ENCODE peak calls at places on chromosomes 13 and 19, in six cellular contexts. J, V, C, O, N and D are unnamed samples. For H3K4me1, the result is how much of the 10 kb centered on the place peaks cover.

GRCh38 chr19:54439174-54439851 is 9.7 kb upstream of the LENG8 start:
- DNase-seq in V (peak), N (peak), J (peak), C (no peak), O (peak), D (peak)

GRCh38 chr13:113052206-113052605 is 53.4 kb upstream of the F7 start:
- DNase-seq in C (peak), J (no peak), N (no peak), V (no peak), O (no peak), D (no peak)

GRCh38 chr19:38993271-38993670 is 17.7 kb upstream of the FBXO17 start:
- DNase-seq in O (no peak), N (no peak), J (no peak), V (no peak), C (no peak), D (no peak)

GRCh38 chr13:77338961-77339401 is 12.1 kb upstream of the MYCBP2 start:
- DNase-seq in N (no peak), J (no peak), O (no peak), C (no peak), V (no peak), D (peak)

GRCh38 chr19:18922228-18922985 is 2.9 kb downstream of the DDX49 start:
- DNase-seq in N (no peak), V (no peak), J (no peak), O (no peak), C (no peak), D (no peak)

GRCh38 chr13:65314008-65314407 is 1916.1 kb downstream of the PCDH9 start:
- DNase-seq in J (no peak), V (no peak), C (no peak), O (no peak), N (no peak), D (no peak)

GRCh38 chr13:30739646-30740642 is 4.6 kb downstream of the ALOX5AP start:
- DNase-seq in N (peak), J (peak), V (no peak), O (no peak), C (no peak), D (peak)

GRCh38 chr19:56964526-56964925 is 124.0 kb upstream of the PEG3 start:
- DNase-seq in O (no peak), N (no peak), C (no peak), V (no peak), J (no peak), D (no peak)

GRCh38 chr19:23554548-23554947 is 132.5 kb downstream of the ZNF675 start:
- DNase-seq in O (no peak), J (no peak), N (no peak), V (no peak), C (no peak), D (no peak)

GRCh38 chr19:41426952-41427646 is at the start of gene B3GNT8:
- DNase-seq in C (peak), V (peak), O (peak), J (peak), N (peak), D (no peak)

GRCh38 chr19:2149980-2150793 is 1.2 kb downstream of the AP3D1 start:
- DNase-seq in V (peak), C (no peak), O (peak), N (no peak), J (no peak), D (no peak)

GRCh38 chr13:44013666-44014291 is 134.1 kb downstream of the LACC1 start:
- DNase-seq in C (no peak), O (no peak), N (no peak), V (no peak), J (no peak), D (no peak)

GRCh38 chr19:55452381-55453325 is 8.8 kb downstream of the ISOC2 start:
- DNase-seq in J (peak), C (peak), O (peak), V (no peak), N (peak), D (peak)

GRCh38 chr19:35079826-35080225 is 35.8 kb upstream of the FXYD3 start:
- DNase-seq in V (no peak), J (no peak), N (no peak), O (no peak), C (no peak), D (no peak)

GRCh38 chr13:35889560-35889959 is 241.6 kb downstream of the DCLK1 start:
- DNase-seq in C (no peak), O (no peak), V (no peak), N (no peak), J (no peak), D (no peak)

GRCh38 chr13:98686281-98686680 is 66.2 kb downstream of the SLC15A1 start:
- DNase-seq in N (no peak), J (no peak), V (no peak), O (no peak), C (no peak), D (no peak)

GRCh38 chr19:33621065-33621785 is 528 bp upstream of the CHST8 start:
- DNase-seq in V (no peak), O (no peak), N (peak), J (no peak), C (no peak), D (no peak)

GRCh38 chr19:31070676-31071075 is 278.6 kb downstream of the TSHZ3 start:
- DNase-seq in N (no peak), O (no peak), J (no peak), V (no peak), C (no peak), D (no peak)

GRCh38 chr13:90675129-90675528 is 672.4 kb upstream of the MIR17HG start:
- DNase-seq in V (no peak), J (no peak), O (no peak), C (no peak), N (no peak), D (no peak)

GRCh38 chr13:36332986-36333385 is 13.2 kb downstream of the SPART start:
- DNase-seq in N (no peak), O (no peak), C (no peak), J (no peak), V (no peak), D (no peak)

GRCh38 chr13:77235456-77236022 is 91.4 kb downstream of the MYCBP2 start:
- DNase-seq in V (no peak), J (no peak), O (no peak), N (no peak), C (no peak), D (no peak)

GRCh38 chr13:20425819-20426219 is 99.8 kb downstream of the CRYL1 start:
- DNase-seq in J (no peak), O (no peak), V (no peak), C (no peak), N (no peak), D (no peak)

GRCh38 chr13:29359181-29359580 is 236.3 kb downstream of the SLC7A1 start:
- DNase-seq in N (no peak), C (no peak), V (no peak), J (no peak), O (no peak), D (no peak)

GRCh38 chr13:51417716-51418115 is 35.1 kb downstream of the INTS6 start:
- DNase-seq in J (no peak), N (no peak), C (no peak), V (no peak), O (no peak), D (no peak)
- H3K4me1 ChIP-seq in J (under half), N (under half), C (under half), V (under half), O (under half), D (half or more)

GRCh38 chr13:110402301-110403069 is 95.4 kb downstream of the COL4A2 start:
- DNase-seq in C (no peak), V (peak), J (no peak), N (no peak), O (no peak), D (no peak)
- H3K4me1 ChIP-seq in C (half or more), V (under half), J (under half), N (under half), O (under half), D (under half)

GRCh38 chr19:17333611-17334413 is 843 bp downstream of the ANO8 start:
- DNase-seq in N (peak), V (no peak), C (no peak), O (peak), J (peak), D (peak)
- H3K4me1 ChIP-seq in N (under half), V (under half), C (under half), O (under half), J (under half), D (under half)

GRCh38 chr19:12943437-12944044 is 2.1 kb upstream of the RAD23A start:
- DNase-seq in O (no peak), V (no peak), C (no peak), J (no peak), N (no peak), D (no peak)
- H3K4me1 ChIP-seq in O (half or more), V (under half), C (under half), J (under half), N (under half), D (half or more)

GRCh38 chr19:47582320-47582909 is 9.5 kb upstream of the ZNF541 start:
- DNase-seq in C (no peak), V (no peak), J (no peak), O (no peak), N (no peak), D (no peak)
- H3K4me1 ChIP-seq in C (under half), V (under half), J (under half), O (under half), N (under half), D (under half)

DNA sequence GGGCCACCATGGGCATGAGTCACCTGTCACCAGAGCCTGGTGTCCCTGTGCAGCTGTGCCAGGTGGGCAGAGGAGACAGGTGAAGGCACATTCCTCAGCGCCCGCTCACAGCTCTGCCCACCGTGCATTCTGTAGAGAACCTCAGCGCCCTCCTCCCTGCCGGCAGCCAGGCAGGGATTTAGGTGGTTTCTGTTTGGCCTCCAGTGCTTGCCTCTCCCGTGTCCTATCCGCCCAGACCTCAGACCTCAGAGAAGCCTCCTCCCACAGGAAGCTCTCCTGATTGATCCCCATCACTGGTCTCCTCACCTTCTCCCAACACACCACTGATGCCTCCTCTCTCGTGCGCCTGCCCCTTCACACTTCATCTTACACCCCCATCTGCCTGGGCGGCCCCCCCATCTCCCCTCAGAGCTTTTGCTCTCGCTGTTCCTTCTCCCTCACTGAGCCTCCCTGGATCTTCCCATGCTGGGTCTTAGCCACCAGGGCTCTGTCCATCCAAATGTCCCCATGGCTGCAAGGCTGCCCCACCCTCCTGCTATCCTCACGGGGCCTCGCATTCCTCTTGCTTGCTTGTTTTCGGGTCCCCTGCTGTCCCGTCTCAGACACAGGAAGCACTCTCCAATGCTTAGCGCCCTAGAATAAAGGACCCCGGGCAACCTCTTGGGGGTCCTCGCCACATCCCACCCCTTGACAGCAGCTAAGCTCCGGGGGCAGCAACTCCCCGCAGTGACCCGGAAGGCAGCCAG is 23.9 kb downstream of the SH3GL1 start:
- DNase-seq in N (peak), C (no peak), O (peak), J (no peak), V (no peak), D (no peak)
- H3K4me1 ChIP-seq in N (under half), C (half or more), O (half or more), J (half or more), V (under half), D (half or more)

GRCh38 chr19:45404557-45405434 is at the start of gene PPP1R13L:
- DNase-seq in C (peak), J (peak), N (peak), V (peak), O (peak), D (peak)
- H3K4me1 ChIP-seq in C (under half), J (under half), N (under half), V (under half), O (under half), D (under half)